ENCODE peak calls at places on chromosomes 11 and 22, in four cellular contexts. One of them, this sample, is unnamed.

GRCh38 chr11:122642472-122642922 is 13.0 kb upstream of the UBASH3B start:
- DNase-seq in M059J: peak
- DNase-seq in activated CD4-positive, alpha-beta T cell treated with anti-CD3 and anti-CD28 coated beads, Interleukin-2, amount 10 ng/mL, durations not matched to agents 7 days and 5 days: no peak
- DNase-seq in fibroblast of the aortic adventitia: peak
- DNase-seq in this sample: no peak

GRCh38 chr22:37566329-37566837 is 6.1 kb downstream of the CDC42EP1 start:
- DNase-seq in M059J: no peak
- DNase-seq in activated CD4-positive, alpha-beta T cell treated with anti-CD3 and anti-CD28 coated beads, Interleukin-2, amount 10 ng/mL, durations not matched to agents 7 days and 5 days: peak
- DNase-seq in fibroblast of the aortic adventitia: no peak
- DNase-seq in this sample: no peak

GRCh38 chr22:24181088-24181995 is at the start of gene SUSD2:
- DNase-seq in M059J: no peak
- DNase-seq in activated CD4-positive, alpha-beta T cell treated with anti-CD3 and anti-CD28 coated beads, Interleukin-2, amount 10 ng/mL, durations not matched to agents 7 days and 5 days: no peak
- DNase-seq in fibroblast of the aortic adventitia: no peak
- DNase-seq in this sample: no peak

GRCh38 chr22:50114221-50114981 is 24.6 kb downstream of the MOV10L1 start:
- DNase-seq in M059J: peak
- DNase-seq in activated CD4-positive, alpha-beta T cell treated with anti-CD3 and anti-CD28 coated beads, Interleukin-2, amount 10 ng/mL, durations not matched to agents 7 days and 5 days: no peak
- DNase-seq in fibroblast of the aortic adventitia: peak
- DNase-seq in this sample: no peak

GRCh38 chr22:20825624-20826023 is 33.0 kb downstream of the PI4KA start:
- DNase-seq in M059J: no peak
- DNase-seq in activated CD4-positive, alpha-beta T cell treated with anti-CD3 and anti-CD28 coated beads, Interleukin-2, amount 10 ng/mL, durations not matched to agents 7 days and 5 days: no peak
- DNase-seq in fibroblast of the aortic adventitia: no peak
- DNase-seq in this sample: no peak

GRCh38 chr11:33723238-33723881 is 12.9 kb downstream of the CD59 start:
- DNase-seq in M059J: peak
- DNase-seq in activated CD4-positive, alpha-beta T cell treated with anti-CD3 and anti-CD28 coated beads, Interleukin-2, amount 10 ng/mL, durations not matched to agents 7 days and 5 days: no peak
- DNase-seq in fibroblast of the aortic adventitia: peak
- DNase-seq in this sample: no peak

GRCh38 chr11:60777572-60777971 is 7.6 kb upstream of the MS4A10 start:
- DNase-seq in M059J: peak
- DNase-seq in activated CD4-positive, alpha-beta T cell treated with anti-CD3 and anti-CD28 coated beads, Interleukin-2, amount 10 ng/mL, durations not matched to agents 7 days and 5 days: no peak
- DNase-seq in fibroblast of the aortic adventitia: peak
- DNase-seq in this sample: no peak

GRCh38 chr11:29448246-29448877 is 568.5 kb downstream of the KCNA4 start:
- DNase-seq in M059J: peak
- DNase-seq in activated CD4-positive, alpha-beta T cell treated with anti-CD3 and anti-CD28 coated beads, Interleukin-2, amount 10 ng/mL, durations not matched to agents 7 days and 5 days: no peak
- DNase-seq in fibroblast of the aortic adventitia: peak
- DNase-seq in this sample: no peak